ENCODE peak calls at places on chromosomes 7 and 10, in ten cellular contexts. L is EH; M is effector memory CD8-positive, alpha-beta T cell; R is stimulated activated CD8-positive, alpha-beta memory T cell treated with anti-CD3 and anti-CD28 coated beads, Interleukin-7, amount 100 ng/mL, for 4 hours; Z is colonic mucosa; K is H54; Y is COR-L47; W is ACHN; F is CD4-positive, alpha-beta T cell; E is activated CD8-positive, alpha-beta memory T cell treated with anti-CD3 and anti-CD28 coated beads, Interleukin-2, amount 50 U/mL, for 4 hours. P is an unnamed sample.

GRCh38 chr7:128356546-128357365 is 4.7 kb downstream of the PRRT4 start:
- DNase-seq in L (no peak), M (no peak), R (no peak), Z (no peak), K (no peak), Y (no peak), W (no peak), F (no peak), E (no peak), P (no peak)

GRCh38 chr7:5452470-5452899 is 28.9 kb upstream of the TNRC18 start:
- DNase-seq in L (no peak), M (no peak), R (no peak), Z (no peak), K (no peak), Y (no peak), W (no peak), F (no peak), E (no peak), P (no peak)

GRCh38 chr7:91112902-91113321 is 151.3 kb upstream of the FZD1 start:
- DNase-seq in L (peak), M (no peak), R (no peak), Z (no peak), K (no peak), Y (no peak), W (no peak), F (no peak), E (no peak), P (no peak)

GRCh38 chr7:98826811-98827231 is 43.0 kb downstream of the TMEM130 start:
- DNase-seq in L (no peak), M (no peak), R (no peak), Z (no peak), K (no peak), Y (peak), W (no peak), F (no peak), E (no peak), P (no peak)

GRCh38 chr10:63346015-63346441 is 119.7 kb downstream of the JMJD1C start:
- DNase-seq in L (peak), M (no peak), R (no peak), Z (no peak), K (no peak), Y (no peak), W (no peak), F (no peak), E (no peak), P (no peak)

GRCh38 chr7:74028321-74028812 is 394 bp downstream of the ELN start:
- DNase-seq in L (no peak), M (no peak), R (no peak), Z (no peak), K (no peak), Y (no peak), W (no peak), F (no peak), E (no peak), P (no peak)

GRCh38 chr10:112213836-112214235 is 30.3 kb upstream of the GPAM start:
- DNase-seq in L (peak), M (no peak), R (no peak), Z (no peak), K (no peak), Y (no peak), W (no peak), F (no peak), E (no peak), P (no peak)

GRCh38 chr10:75599875-75600648 is 168.6 kb downstream of the LRMDA start:
- DNase-seq in L (no peak), M (no peak), R (no peak), Z (no peak), K (no peak), Y (no peak), W (no peak), F (no peak), E (no peak), P (no peak)

GRCh38 chr10:127952575-127952869 is 45.6 kb downstream of the PTPRE start:
- DNase-seq in L (no peak), M (no peak), R (no peak), Z (no peak), K (no peak), Y (no peak), W (no peak), F (no peak), E (no peak), P (no peak)